ENCODE peak calls at places on chromosomes 2 and 18, in four cellular contexts. One of them, this sample, is unnamed.

GRCh38 chr2:74864728-74865722 is 31.1 kb downstream of the HK2 start:
- DNase-seq in stimulated activated CD4-positive, alpha-beta T cell treated with anti-CD3 and anti-CD28 coated beads, Interleukin-1b, Interleukin-23, amount 100 ng/mL, for 1 hour: no peak
- DNase-seq in AML-193: no peak
- DNase-seq in NCI-H1105: no peak
- DNase-seq in this sample: no peak

GRCh38 chr2:109393211-109393610 is 220.6 kb downstream of the SEPTIN10 start:
- DNase-seq in stimulated activated CD4-positive, alpha-beta T cell treated with anti-CD3 and anti-CD28 coated beads, Interleukin-1b, Interleukin-23, amount 100 ng/mL, for 1 hour: no peak
- DNase-seq in AML-193: no peak
- DNase-seq in NCI-H1105: no peak
- DNase-seq in this sample: no peak

GRCh38 chr2:27566628-27567027 is 16.2 kb upstream of the ZNF512 start:
- DNase-seq in stimulated activated CD4-positive, alpha-beta T cell treated with anti-CD3 and anti-CD28 coated beads, Interleukin-1b, Interleukin-23, amount 100 ng/mL, for 1 hour: no peak
- DNase-seq in AML-193: no peak
- DNase-seq in NCI-H1105: no peak
- DNase-seq in this sample: no peak

GRCh38 chr18:62900132-62900883 is 185.0 kb downstream of the PHLPP1 start:
- DNase-seq in stimulated activated CD4-positive, alpha-beta T cell treated with anti-CD3 and anti-CD28 coated beads, Interleukin-1b, Interleukin-23, amount 100 ng/mL, for 1 hour: no peak
- DNase-seq in AML-193: no peak
- DNase-seq in NCI-H1105: no peak
- DNase-seq in this sample: no peak

GRCh38 chr2:88903744-88904353 is 212.4 kb downstream of the RPIA start:
- DNase-seq in stimulated activated CD4-positive, alpha-beta T cell treated with anti-CD3 and anti-CD28 coated beads, Interleukin-1b, Interleukin-23, amount 100 ng/mL, for 1 hour: no peak
- DNase-seq in AML-193: peak; percentile 23
- DNase-seq in NCI-H1105: peak; percentile 18
- DNase-seq in this sample: no peak

GRCh38 chr2:54063967-54064535 is 51.4 kb upstream of the ACYP2 start:
- DNase-seq in stimulated activated CD4-positive, alpha-beta T cell treated with anti-CD3 and anti-CD28 coated beads, Interleukin-1b, Interleukin-23, amount 100 ng/mL, for 1 hour: no peak
- DNase-seq in AML-193: no peak
- DNase-seq in NCI-H1105: no peak
- DNase-seq in this sample: no peak

GRCh38 chr18:58362027-58362575 is 266.8 kb downstream of the ALPK2 start:
- DNase-seq in stimulated activated CD4-positive, alpha-beta T cell treated with anti-CD3 and anti-CD28 coated beads, Interleukin-1b, Interleukin-23, amount 100 ng/mL, for 1 hour: no peak
- DNase-seq in AML-193: no peak
- DNase-seq in NCI-H1105: no peak
- DNase-seq in this sample: no peak

GRCh38 chr2:235968616-235969324 is 199.4 kb downstream of the GBX2 start:
- DNase-seq in stimulated activated CD4-positive, alpha-beta T cell treated with anti-CD3 and anti-CD28 coated beads, Interleukin-1b, Interleukin-23, amount 100 ng/mL, for 1 hour: no peak
- DNase-seq in AML-193: no peak
- DNase-seq in NCI-H1105: no peak
- DNase-seq in this sample: no peak

GRCh38 chr2:136168605-136169210 is 50.8 kb upstream of the CXCR4 start:
- DNase-seq in stimulated activated CD4-positive, alpha-beta T cell treated with anti-CD3 and anti-CD28 coated beads, Interleukin-1b, Interleukin-23, amount 100 ng/mL, for 1 hour: no peak
- DNase-seq in AML-193: peak; percentile 76
- DNase-seq in NCI-H1105: no peak
- DNase-seq in this sample: no peak

GRCh38 chr2:239040152-239040761 is 192.4 kb downstream of the TWIST2 start:
- DNase-seq in stimulated activated CD4-positive, alpha-beta T cell treated with anti-CD3 and anti-CD28 coated beads, Interleukin-1b, Interleukin-23, amount 100 ng/mL, for 1 hour: no peak
- DNase-seq in AML-193: no peak
- DNase-seq in NCI-H1105: no peak
- DNase-seq in this sample: no peak

GRCh38 chr18:35730738-35731370 is 149.3 kb downstream of the GALNT1 start:
- DNase-seq in stimulated activated CD4-positive, alpha-beta T cell treated with anti-CD3 and anti-CD28 coated beads, Interleukin-1b, Interleukin-23, amount 100 ng/mL, for 1 hour: no peak
- DNase-seq in AML-193: no peak
- DNase-seq in NCI-H1105: no peak
- DNase-seq in this sample: no peak

GRCh38 chr18:43735570-43735969 is 458.3 kb upstream of the SYT4 start:
- DNase-seq in stimulated activated CD4-positive, alpha-beta T cell treated with anti-CD3 and anti-CD28 coated beads, Interleukin-1b, Interleukin-23, amount 100 ng/mL, for 1 hour: no peak
- DNase-seq in AML-193: no peak
- DNase-seq in NCI-H1105: no peak
- DNase-seq in this sample: no peak